ENCODE peak calls at places on chromosomes 16 and 17, in four cellular contexts. W, S, Z and Y are unnamed samples.

GRCh38 chr17:73289549-73290254 is 22.1 kb downstream of the CDC42EP4 start:
- DNase-seq in W (no peak), S (no peak), Z (no peak), Y (no peak)

GRCh38 chr17:34445145-34445544 is 82.1 kb upstream of the CCL1 start:
- DNase-seq in W (no peak), S (no peak), Z (no peak), Y (no peak)

GRCh38 chr17:74744714-74745547 is 3.5 kb upstream of the NHERF1 start:
- DNase-seq in W (peak), S (no peak), Z (peak), Y (peak)

GRCh38 chr17:48642059-48642842 is 16.1 kb upstream of the HOXB9 start:
- DNase-seq in W (no peak), S (no peak), Z (no peak), Y (peak)

GRCh38 chr17:2721603-2722002 is 10.0 kb upstream of the CLUH start:
- DNase-seq in W (no peak), S (no peak), Z (no peak), Y (no peak)

GRCh38 chr16:4506450-4506849 is 30.3 kb downstream of the HMOX2 start:
- DNase-seq in W (peak), S (peak), Z (peak), Y (peak)

GRCh38 chr16:61313931-61314330 is 722.3 kb downstream of the CDH8 start:
- DNase-seq in W (no peak), S (no peak), Z (no peak), Y (no peak)

GRCh38 chr16:68643227-68643626 is 1.9 kb upstream of the CDH3 start:
- DNase-seq in W (no peak), S (no peak), Z (no peak), Y (no peak)

GRCh38 chr17:28538296-28538895 is 14.0 kb downstream of the UNC119 start:
- DNase-seq in W (no peak), S (no peak), Z (no peak), Y (no peak)

GRCh38 chr16:4517812-4518211 is 20.8 kb downstream of the CDIP1 start:
- DNase-seq in W (peak), S (no peak), Z (peak), Y (peak)

GRCh38 chr17:44501866-44502265 is 1.3 kb downstream of the GPATCH8 start:
- DNase-seq in W (no peak), S (no peak), Z (peak), Y (no peak)

GRCh38 chr17:29557085-29557697 is 9.6 kb downstream of the ABHD15 start:
- DNase-seq in W (no peak), S (no peak), Z (peak), Y (no peak)
- TF ChIP-seq CHD4 in W (no peak), S (no peak), Z (no peak), Y (no peak)

GRCh38 chr17:79089720-79090502 is 15.3 kb downstream of the ENGASE start:
- DNase-seq in W (no peak), S (no peak), Z (no peak), Y (no peak)
- TF ChIP-seq CHD4 in W (no peak), S (no peak), Z (no peak), Y (no peak)

GRCh38 chr17:3916825-3917224 is 560 bp upstream of the P2RX1 start:
- DNase-seq in W (no peak), S (no peak), Z (no peak), Y (no peak)
- TF ChIP-seq CHD4 in W (no peak), S (no peak), Z (no peak), Y (no peak)

GRCh38 chr16:81137754-81138153 is 41.6 kb upstream of the GCSH start:
- DNase-seq in W (no peak), S (no peak), Z (no peak), Y (no peak)

GRCh38 chr16:81142864-81143263 is 46.7 kb upstream of the GCSH start:
- DNase-seq in W (no peak), S (no peak), Z (no peak), Y (no peak)

GRCh38 chr16:81143921-81144471 is 47.8 kb upstream of the GCSH start:
- DNase-seq in W (peak), S (no peak), Z (no peak), Y (peak)

GRCh38 chr16:81137012-81137335 is 40.8 kb upstream of the GCSH start:
- DNase-seq in W (no peak), S (no peak), Z (no peak), Y (no peak)

DNA sequence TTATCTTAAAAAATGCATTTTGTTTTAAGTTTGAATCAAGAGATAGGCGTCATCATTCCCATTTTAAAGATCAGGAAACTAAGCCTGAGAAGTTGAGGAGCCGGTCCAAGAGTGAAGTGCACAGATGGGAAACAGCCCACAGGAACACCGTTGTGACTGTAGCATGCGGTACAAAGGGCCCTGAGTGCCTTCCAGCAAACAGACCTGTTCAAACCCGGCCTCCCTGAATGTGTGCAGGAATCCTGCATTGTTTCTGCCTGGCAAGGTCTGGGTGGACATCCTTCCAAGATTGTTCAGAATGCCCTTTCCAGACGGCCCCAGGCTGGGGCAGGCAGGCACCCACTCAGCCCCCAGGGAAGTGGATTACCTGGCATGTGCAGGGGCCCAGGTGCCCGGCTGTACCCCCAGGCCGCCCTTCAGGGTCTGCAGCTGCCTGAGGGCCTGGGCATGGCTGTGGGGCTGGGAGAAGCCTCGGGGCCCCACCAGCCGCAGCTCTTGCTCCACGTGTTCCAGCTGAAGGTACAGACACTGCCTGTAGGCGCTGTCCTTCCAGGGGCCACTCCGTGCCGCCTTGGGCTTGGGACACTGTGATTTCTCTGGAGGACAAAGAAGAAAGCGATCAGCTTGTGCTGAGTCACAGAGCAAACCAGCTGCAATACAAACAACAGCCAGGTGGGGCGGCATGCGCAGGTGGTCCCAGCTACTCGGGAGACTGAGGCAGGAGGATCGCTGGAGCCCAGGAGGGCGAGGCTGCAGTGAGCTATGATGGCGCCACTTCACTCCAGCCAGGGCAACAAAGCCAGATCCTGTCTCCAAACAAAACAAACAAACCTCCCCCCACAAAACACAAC is 45.0 kb upstream of the GCSH start:
- DNase-seq in W (peak), S (no peak), Z (peak), Y (no peak)
- TF ChIP-seq CHD4 in W (peak), S (no peak), Z (no peak), Y (no peak)

GRCh38 chr16:11058820-11059219 is 114.5 kb downstream of the CLEC16A start:
- DNase-seq in W (no peak), S (no peak), Z (no peak), Y (no peak)

GRCh38 chr16:11056090-11056988 is 112.0 kb downstream of the CLEC16A start:
- DNase-seq in W (peak), S (no peak), Z (no peak), Y (no peak)

GRCh38 chr16:11056989-11057645 is 112.8 kb downstream of the CLEC16A start:
- DNase-seq in W (no peak), S (no peak), Z (no peak), Y (no peak)

GRCh38 chr16:11059588-11059987 is 115.2 kb downstream of the CLEC16A start:
- DNase-seq in W (no peak), S (no peak), Z (no peak), Y (no peak)

GRCh38 chr16:11057696-11058345 is 113.5 kb downstream of the CLEC16A start:
- DNase-seq in W (no peak), S (no peak), Z (no peak), Y (no peak)
- TF ChIP-seq CHD4 in W (no peak), S (no peak), Z (no peak), Y (no peak)

GRCh38 chr16:78458588-78458987 is 359.1 kb downstream of the WWOX start:
- DNase-seq in W (peak), S (no peak), Z (no peak), Y (no peak)
- TF ChIP-seq CHD4 in W (no peak), S (no peak), Z (no peak), Y (no peak)

DNA sequence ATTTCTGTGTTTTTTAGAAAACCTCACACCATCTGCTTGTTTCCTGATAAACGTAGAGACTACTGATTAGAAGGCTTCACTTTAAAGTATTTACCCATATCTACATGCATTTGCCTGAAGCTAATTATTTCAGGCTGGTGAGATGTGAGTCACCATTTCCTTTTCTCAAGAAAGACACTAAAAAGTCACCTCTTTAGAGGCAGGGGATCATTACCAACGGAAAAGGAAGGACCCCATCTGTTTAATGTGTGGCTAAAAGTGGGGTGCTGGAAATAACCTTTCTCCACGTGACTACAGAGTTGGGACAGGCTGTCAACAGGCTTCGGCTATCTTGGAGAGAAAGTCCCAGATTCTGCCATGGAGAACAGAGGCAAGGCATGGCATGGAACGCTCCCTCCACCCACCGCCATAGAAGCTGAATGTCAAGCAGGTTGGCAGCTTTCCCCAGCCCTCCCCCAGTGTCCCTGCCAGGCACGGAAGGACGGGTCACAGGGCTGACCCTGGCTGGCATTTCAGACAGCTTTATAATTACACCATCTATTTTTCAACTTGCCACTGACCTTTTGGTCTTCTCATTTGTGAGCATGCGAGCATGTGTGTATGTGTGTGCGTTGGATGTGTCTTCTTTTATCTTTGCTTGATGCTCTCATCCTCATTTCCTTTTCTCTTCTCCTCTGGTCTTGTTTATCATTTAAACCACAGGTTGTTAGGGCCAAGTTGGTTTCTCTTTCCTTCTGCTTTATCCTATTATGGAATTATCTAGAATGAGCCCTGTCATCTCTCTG is 157.0 kb downstream of the CPPED1 start:
- DNase-seq in W (peak), S (peak), Z (peak), Y (no peak)
- TF ChIP-seq CHD4 in W (no peak), S (no peak), Z (no peak), Y (no peak)

GRCh38 chr16:66651965-66652364 is 44.6 kb downstream of the CMTM4 start:
- DNase-seq in W (no peak), S (no peak), Z (no peak), Y (no peak)
- TF ChIP-seq CHD4 in W (no peak), S (no peak), Z (no peak), Y (no peak)